ENCODE peak calls at places on chromosomes 13 and 19, in ten cellular contexts. Q is activated CD4-positive, alpha-beta T cell treated with anti-CD3 and anti-CD28 coated beads for 48 hours; J is WERI-Rb-1; C is A673; V is progenitor cell of endocrine pancreas; F is fibroblast of gingiva; U is skeletal muscle cell; Z is psoas muscle; Y is LoVo; G is NCI-H2081. I is an unnamed sample.
A peak's percentile ranks its signal among the peaks of the same experiment; 100 is the strongest.

GRCh38 chr13:49869514-49869913 is 66.6 kb downstream of the SPRYD7 start:
- DNase-seq in G (no peak), U (no peak), Z (no peak), Q (no peak), C (peak; percentile 21), J (peak; percentile 9), F (peak; percentile 10), Y (peak; percentile 5), V (no peak), I (no peak)

GRCh38 chr19:4715529-4716221 is 8.0 kb downstream of the DPP9 start:
- DNase-seq in V (no peak), F (no peak), Q (no peak), Y (no peak), G (no peak), J (no peak), C (no peak), Z (no peak), U (no peak), I (no peak)

GRCh38 chr13:113585828-113586355 is 1.3 kb downstream of the TFDP1 start:
- DNase-seq in U (no peak), J (peak; percentile 20), Y (no peak), Q (peak; percentile 27), C (no peak), Z (no peak), V (no peak), F (no peak), G (peak; percentile 5), I (no peak)

GRCh38 chr19:47100290-47100689 is 13.3 kb downstream of the ZC3H4 start:
- DNase-seq in U (no peak), V (no peak), F (no peak), Y (no peak), C (no peak), Q (peak; percentile 45), J (no peak), G (no peak), Z (peak; percentile 20), I (no peak)

GRCh38 chr13:80235559-80236296 is 105.2 kb downstream of the SPRY2 start:
- DNase-seq in Q (no peak), Y (peak; percentile 79), G (peak; percentile 55), J (no peak), U (no peak), V (no peak), Z (no peak), F (no peak), C (peak; percentile 92), I (no peak)

GRCh38 chr13:27341616-27342015 is 71.0 kb downstream of the RASL11A start:
- DNase-seq in F (no peak), Z (no peak), Q (no peak), U (no peak), Y (no peak), C (no peak), V (no peak), G (no peak), J (no peak), I (no peak)

GRCh38 chr19:35086455-35086854 is 29.2 kb upstream of the FXYD3 start:
- DNase-seq in Q (no peak), Y (no peak), J (no peak), U (no peak), G (no peak), F (no peak), C (no peak), V (no peak), Z (peak; percentile 68), I (no peak)

GRCh38 chr19:28539759-28540158 is 673.2 kb downstream of the UQCRFS1 start:
- DNase-seq in V (no peak), U (no peak), C (no peak), G (no peak), F (no peak), Z (no peak), Y (no peak), Q (no peak), J (no peak), I (no peak)

GRCh38 chr13:101209206-101209893 is 207.0 kb downstream of the NALCN start:
- DNase-seq in G (no peak), F (no peak), Y (no peak), C (no peak), V (no peak), U (no peak), Z (no peak), Q (no peak), J (no peak), I (no peak)

I was measured in NCI-H146.